ENCODE peak calls at places on chromosomes 7 and 10, in five cellular contexts. Q is spleen, Z is breast epithelium, I is HepG2, N is adrenal gland. C is an unnamed sample.

GRCh38 chr10:113326160-113327111 is 226.4 kb upstream of the HABP2 start:
- DNase-seq in Q (no peak), Z (peak; percentile 76), I (peak; percentile 29), N (peak; percentile 93), C (peak; percentile 45)

GRCh38 chr10:129605986-129606518 is 139.0 kb downstream of the MGMT start:
- DNase-seq in Q (no peak), Z (no peak), I (no peak), N (no peak), C (no peak)

GRCh38 chr10:123614888-123615287 is 51.3 kb upstream of the GPR26 start:
- DNase-seq in Q (no peak), Z (peak; percentile 31), I (peak; percentile 35), N (peak; percentile 53), C (peak; percentile 68)

GRCh38 chr7:36895112-36895511 is 170.8 kb upstream of the AOAH start:
- DNase-seq in Q (no peak), Z (no peak), I (no peak), N (no peak), C (no peak)

GRCh38 chr10:52308251-52309031 is 5.6 kb upstream of the DKK1 start:
- DNase-seq in Q (peak; percentile 74), Z (no peak), I (peak; percentile 72), N (peak; percentile 35), C (peak; percentile 53)

GRCh38 chr10:79445217-79445707 is at the start of gene ZCCHC24:
- DNase-seq in Q (peak; percentile 94), Z (peak; percentile 45), I (no peak), N (peak; percentile 51), C (peak; percentile 72)

GRCh38 chr7:36943591-36944430 is 219.5 kb upstream of the AOAH start:
- DNase-seq in Q (no peak), Z (no peak), I (no peak), N (no peak), C (no peak)

GRCh38 chr7:80943342-80943741 is 24.5 kb upstream of the SEMA3C start:
- DNase-seq in Q (no peak), Z (no peak), I (no peak), N (no peak), C (no peak)

GRCh38 chr7:149670288-149670687 is 103.1 kb downstream of the ZNF467 start:
- DNase-seq in Q (no peak), Z (no peak), I (no peak), N (peak; percentile 67), C (no peak)

GRCh38 chr7:90262438-90262837 is 17.5 kb downstream of the CFAP69 start:
- DNase-seq in Q (no peak), Z (no peak), I (no peak), N (no peak), C (no peak)

GRCh38 chr7:148657929-148658328 is 40.8 kb upstream of the CUL1 start:
- DNase-seq in Q (no peak), Z (no peak), I (no peak), N (no peak), C (no peak)

GRCh38 chr7:2379821-2380450 is 23.5 kb upstream of the CHST12 start:
- DNase-seq in Q (no peak), Z (no peak), I (no peak), N (no peak), C (no peak)

GRCh38 chr7:6252310-6252709 is 20.1 kb downstream of the CYTH3 start:
- DNase-seq in Q (no peak), Z (no peak), I (no peak), N (no peak), C (no peak)

GRCh38 chr10:50224330-50224952 is 26.9 kb downstream of the ASAH2 start:
- DNase-seq in Q (no peak), Z (no peak), I (peak; percentile 77), N (no peak), C (peak; percentile 66)

GRCh38 chr10:44845672-44846071 is 65.5 kb upstream of the TMEM72 start:
- DNase-seq in Q (no peak), Z (no peak), I (no peak), N (no peak), C (no peak)

GRCh38 chr10:44848211-44848610 is 62.9 kb upstream of the TMEM72 start:
- DNase-seq in Q (no peak), Z (no peak), I (no peak), N (no peak), C (no peak)

GRCh38 chr10:44843484-44843883 is 67.7 kb upstream of the TMEM72 start:
- DNase-seq in Q (no peak), Z (no peak), I (no peak), N (no peak), C (no peak)

GRCh38 chr10:44850356-44850934 is 60.7 kb upstream of the TMEM72 start:
- DNase-seq in Q (no peak), Z (no peak), I (no peak), N (no peak), C (no peak)

DNA sequence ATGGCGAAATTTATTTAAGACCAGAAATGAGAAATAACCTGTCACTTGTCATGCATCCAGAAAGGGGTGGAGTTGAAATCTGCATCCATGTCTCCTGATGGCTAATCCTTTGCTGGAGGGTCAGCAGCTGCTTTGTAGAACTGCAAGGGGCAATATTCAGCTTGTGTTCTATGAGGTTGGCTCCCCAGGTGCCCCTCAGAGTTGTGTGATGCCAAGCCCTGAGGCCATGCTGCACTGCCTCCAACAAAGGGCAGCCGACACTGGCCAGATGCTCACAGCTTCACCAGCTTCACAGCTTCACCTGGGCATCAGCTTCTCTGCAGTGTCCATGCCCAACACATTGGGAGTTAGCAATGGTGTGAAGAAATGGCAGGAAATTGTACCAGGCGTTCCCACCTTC is 64.0 kb upstream of the TMEM72 start:
- DNase-seq in Q (no peak), Z (no peak), I (no peak), N (no peak), C (no peak)
- TF ChIP-seq POLR2A in Q (no peak), Z (no peak), I (no peak), N (no peak), C (no peak)

DNA sequence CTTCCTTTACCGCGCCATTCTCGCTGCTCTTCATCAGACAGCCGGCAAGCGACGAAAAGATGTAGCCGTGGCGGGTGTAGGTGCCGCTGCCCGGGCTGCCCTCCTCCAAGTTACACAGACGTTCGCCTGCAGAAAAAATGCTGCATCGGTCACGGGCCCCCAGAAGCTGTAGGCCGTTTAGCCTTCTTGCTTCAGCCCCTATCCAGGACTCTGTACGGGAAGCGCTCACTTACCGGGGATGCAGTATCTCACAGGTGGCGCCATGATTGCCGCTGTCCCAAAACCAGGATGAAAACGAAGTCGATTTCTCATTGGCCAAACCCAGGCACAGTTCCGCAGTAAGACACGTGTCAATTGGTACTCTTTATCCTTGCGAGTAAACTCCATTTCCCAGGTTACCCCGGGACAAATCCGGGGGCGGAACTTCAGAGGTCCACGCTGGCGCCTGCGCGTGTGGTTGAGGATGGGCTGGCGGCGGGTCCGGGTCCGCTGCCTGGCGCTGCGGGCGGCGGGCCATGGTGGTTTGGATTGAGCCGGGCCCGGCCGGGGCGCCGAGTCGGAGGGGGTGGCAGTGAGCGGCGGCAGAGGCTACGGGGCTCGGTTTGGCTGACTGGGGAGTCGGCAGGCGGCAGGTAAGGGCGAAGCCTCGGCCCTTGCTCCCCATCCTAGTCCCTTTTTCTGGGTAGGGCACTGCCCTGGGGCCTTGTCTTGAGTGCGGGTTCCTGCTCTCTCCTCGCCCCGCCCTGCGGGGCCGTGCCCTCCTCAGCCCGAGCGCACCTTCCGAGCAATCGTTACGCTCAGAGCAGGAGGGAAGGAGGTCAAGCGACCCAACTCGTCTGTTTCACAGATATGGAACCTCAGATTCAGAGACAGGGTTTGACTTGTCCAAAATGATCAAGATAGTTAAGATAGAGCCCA is at the start of the genes EXOSC1 and ZDHHC16:
- DNase-seq in Q (peak; percentile 97), Z (peak; percentile 93), I (peak; percentile 97), N (peak; percentile 93), C (peak; percentile 94)
- TF ChIP-seq POLR2A in Q (peak; percentile 52), Z (no peak), I (peak; percentile 73), N (peak; percentile 65), C (peak; percentile 82)

DNA sequence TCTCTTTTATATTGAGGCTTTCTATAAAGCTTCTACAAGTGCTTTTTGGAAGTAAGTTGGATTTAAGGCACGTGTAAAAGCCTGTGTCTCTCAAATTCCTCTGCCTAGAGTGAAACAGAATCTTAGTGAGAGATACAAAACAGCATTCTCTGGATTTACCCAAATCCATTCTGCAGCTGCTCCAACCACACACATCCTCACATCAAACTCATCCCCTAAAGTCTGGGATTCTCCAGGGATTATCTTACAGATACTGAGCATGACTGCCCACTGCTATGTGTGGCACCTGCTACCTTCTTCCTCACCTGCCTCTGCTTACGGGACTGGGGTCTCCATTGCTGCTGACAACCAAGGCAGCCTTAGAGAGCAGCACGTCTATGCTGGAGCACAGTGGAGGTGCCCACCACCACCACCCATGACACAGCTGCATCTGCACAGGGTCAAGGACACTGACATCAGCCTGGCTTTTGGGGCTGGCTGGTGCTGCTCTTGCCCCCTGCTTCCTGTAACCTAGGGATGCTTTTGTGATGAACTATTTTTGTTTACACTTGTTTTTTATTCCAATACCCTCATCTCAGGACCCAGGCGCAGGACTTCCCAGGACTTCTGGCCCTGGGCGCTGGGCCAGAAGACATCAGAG is 139.2 kb upstream of the NAMPT start:
- DNase-seq in Q (no peak), Z (no peak), I (no peak), N (peak; percentile 13), C (no peak)
- TF ChIP-seq POLR2A in Q (no peak), Z (no peak), I (no peak), N (no peak), C (no peak)

GRCh38 chr10:93469454-93469853 is 12.7 kb downstream of the MYOF start:
- DNase-seq in Q (no peak), Z (no peak), I (no peak), N (no peak), C (no peak)

GRCh38 chr10:93468532-93469213 is 13.5 kb downstream of the MYOF start:
- DNase-seq in Q (no peak), Z (no peak), I (peak; percentile 25), N (peak; percentile 78), C (no peak)

GRCh38 chr10:93473161-93473560 is 9.0 kb downstream of the MYOF start:
- DNase-seq in Q (no peak), Z (no peak), I (no peak), N (no peak), C (no peak)

GRCh38 chr10:93473804-93474472 is 8.2 kb downstream of the MYOF start:
- DNase-seq in Q (no peak), Z (no peak), I (no peak), N (no peak), C (no peak)

DNA sequence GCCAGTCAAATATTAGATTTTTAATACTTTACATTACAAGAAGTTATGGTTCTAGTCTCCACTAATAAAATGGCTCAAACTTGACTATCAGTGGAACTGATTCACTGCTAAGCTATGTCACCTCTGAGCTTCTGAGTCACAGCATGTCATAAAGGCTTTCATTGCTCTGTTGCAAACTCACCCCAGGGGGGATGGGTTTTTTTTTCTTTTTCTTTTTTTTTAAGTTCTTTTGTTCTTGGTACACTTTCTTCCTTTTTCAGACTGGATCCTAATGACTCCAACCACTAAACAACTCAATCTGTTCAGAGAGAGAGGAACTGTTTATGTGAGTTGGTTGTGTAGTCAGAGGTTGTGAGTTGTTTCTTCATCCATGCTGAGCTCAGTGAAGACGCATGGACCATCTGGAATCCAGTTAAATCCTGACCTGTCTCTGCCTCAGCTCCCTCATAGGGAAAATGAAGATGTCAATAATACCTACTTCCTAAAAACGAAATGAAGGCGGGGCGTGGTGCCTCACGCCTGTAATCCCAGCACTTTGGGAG is 11.0 kb downstream of the MYOF start:
- DNase-seq in Q (no peak), Z (no peak), I (peak; percentile 59), N (peak; percentile 67), C (no peak)
- TF ChIP-seq POLR2A in Q (no peak), Z (no peak), I (no peak), N (no peak), C (no peak)